ENCODE peak calls at places on chromosomes 5 and 9, in seven cellular contexts. X is A549, Q is GM12892, W is heart left ventricle, F is testis, I is tibial nerve, D is lower leg skin. M is an unnamed sample.
A peak's percentile ranks its signal among the peaks of the same experiment; 100 is the strongest.

GRCh38 chr9:81389569-81389993 is 299.8 kb downstream of the TLE1 start:
- DNase-seq in X (peak; percentile 90), Q (no peak), W (no peak), F (no peak), I (peak; percentile 44), D (peak; percentile 90), M (no peak)

GRCh38 chr9:109894921-109895758 is 115.1 kb downstream of the PALM2AKAP2 start:
- DNase-seq in X (no peak), Q (no peak), W (no peak), F (no peak), I (no peak), D (no peak), M (no peak)

GRCh38 chr9:69171049-69171448 is 3.0 kb upstream of the TJP2 start:
- DNase-seq in X (no peak), Q (no peak), W (no peak), F (no peak), I (no peak), D (no peak), M (peak; percentile 64)

GRCh38 chr9:125536184-125537152 is 170.5 kb downstream of the MAPKAP1 start:
- DNase-seq in X (no peak), Q (no peak), W (no peak), F (no peak), I (no peak), D (no peak), M (no peak)

GRCh38 chr5:137035480-137035878 is 463.6 kb downstream of the SPOCK1 start:
- DNase-seq in X (no peak), Q (no peak), W (no peak), F (no peak), I (no peak), D (no peak), M (no peak)

GRCh38 chr5:2904399-2904798 is 152.9 kb upstream of the IRX2 start:
- DNase-seq in X (no peak), Q (no peak), W (no peak), F (no peak), I (no peak), D (peak; percentile 50), M (no peak)

GRCh38 chr9:118330191-118330986 is 626.2 kb downstream of the TLR4 start:
- DNase-seq in X (no peak), Q (no peak), W (no peak), F (no peak), I (no peak), D (no peak), M (no peak)

GRCh38 chr9:121277518-121278275 is 9.7 kb downstream of the GSN start:
- DNase-seq in X (no peak), Q (no peak), W (no peak), F (no peak), I (no peak), D (no peak), M (no peak)

GRCh38 chr5:175257847-175258194 is 186.2 kb downstream of the DRD1 start:
- DNase-seq in X (no peak), Q (no peak), W (no peak), F (peak; percentile 19), I (no peak), D (no peak), M (no peak)

GRCh38 chr9:112341741-112342140 is 8.3 kb upstream of the PTBP3 start:
- DNase-seq in X (peak; percentile 49), Q (no peak), W (no peak), F (no peak), I (no peak), D (no peak), M (no peak)

GRCh38 chr9:135990468-135991429 is 29.6 kb upstream of the UBAC1 start:
- DNase-seq in X (peak; percentile 86), Q (no peak), W (peak; percentile 66), F (no peak), I (no peak), D (no peak), M (peak; percentile 78)

GRCh38 chr5:174428895-174429294 is 295.5 kb upstream of the MSX2 start:
- DNase-seq in X (no peak), Q (no peak), W (no peak), F (no peak), I (no peak), D (no peak), M (no peak)

GRCh38 chr5:12625667-12626263 is 721.5 kb upstream of the CTNND2 start:
- DNase-seq in X (no peak), Q (no peak), W (no peak), F (no peak), I (no peak), D (no peak), M (no peak)
- TF ChIP-seq POLR2A in X (no peak), Q (no peak), W (no peak), F (no peak), I (no peak), D (no peak), M (no peak)

GRCh38 chr5:127028822-127029457 is 1.4 kb downstream of the MARCHF3 start:
- DNase-seq in X (no peak), Q (no peak), W (peak; percentile 53), F (peak; percentile 28), I (no peak), D (no peak), M (peak; percentile 77)

GRCh38 chr5:127029513-127030258 is 672 bp downstream of the MARCHF3 start:
- DNase-seq in X (peak; percentile 75), Q (peak; percentile 14), W (peak; percentile 76), F (peak; percentile 74), I (peak; percentile 26), D (peak; percentile 88), M (peak; percentile 89)

GRCh38 chr5:127031863-127032232 is 1.5 kb upstream of the MARCHF3 start:
- DNase-seq in X (no peak), Q (no peak), W (no peak), F (no peak), I (no peak), D (no peak), M (peak; percentile 69)

GRCh38 chr5:127031147-127031862 is 947 bp upstream of the MARCHF3 start:
- DNase-seq in X (peak; percentile 5), Q (peak; percentile 34), W (peak; percentile 72), F (peak; percentile 25), I (no peak), D (peak; percentile 86), M (peak; percentile 69)

GRCh38 chr5:127030259-127031146 is at the start of gene MARCHF3:
- DNase-seq in X (peak; percentile 92), Q (peak; percentile 90), W (peak; percentile 98), F (peak; percentile 95), I (peak; percentile 83), D (peak; percentile 99), M (peak; percentile 99)
- TF ChIP-seq POLR2A in X (peak; percentile 63), Q (peak; percentile 90), W (peak; percentile 52), F (peak; percentile 81), I (peak; percentile 97), D (peak; percentile 24), M (peak; percentile 99)

GRCh38 chr5:53481887-53482716 is 1.7 kb downstream of the FST start:
- DNase-seq in X (peak; percentile 64), Q (peak; percentile 49), W (peak; percentile 88), F (peak; percentile 63), I (peak; percentile 44), D (peak; percentile 96), M (peak; percentile 84)

GRCh38 chr5:53482717-53483638 is 2.5 kb downstream of the FST start:
- DNase-seq in X (peak; percentile 27), Q (no peak), W (peak; percentile 41), F (peak; percentile 34), I (no peak), D (peak; percentile 87), M (peak; percentile 38)

GRCh38 chr5:53490747-53491146 is 10.3 kb downstream of the FST start:
- DNase-seq in X (peak; percentile 39), Q (no peak), W (no peak), F (no peak), I (no peak), D (no peak), M (no peak)

GRCh38 chr5:53488195-53488594 is 7.8 kb downstream of the FST start:
- DNase-seq in X (no peak), Q (no peak), W (no peak), F (no peak), I (no peak), D (no peak), M (no peak)

DNA sequence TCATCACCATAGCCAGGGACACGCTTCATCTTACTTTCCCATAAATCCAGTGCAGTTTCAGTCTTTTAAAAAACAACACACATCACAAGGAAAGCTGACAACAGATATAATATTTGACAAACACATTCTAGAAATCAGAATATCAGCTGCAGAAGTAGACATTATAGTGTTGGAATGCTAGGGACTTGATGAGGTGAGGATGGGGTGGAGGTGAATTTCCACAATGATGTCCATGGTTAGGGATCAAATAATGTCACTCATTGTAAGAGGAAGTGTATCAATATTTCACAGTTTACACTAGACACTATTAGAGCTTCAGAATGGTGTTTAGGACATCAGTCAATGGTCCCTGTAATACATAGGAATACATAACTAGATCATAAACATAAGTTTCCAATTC is 7.0 kb downstream of the FST start:
- DNase-seq in X (no peak), Q (no peak), W (no peak), F (no peak), I (no peak), D (no peak), M (no peak)
- TF ChIP-seq POLR2A in X (no peak), Q (no peak), W (no peak), F (no peak), I (no peak), D (no peak), M (no peak)

GRCh38 chr5:1110930-1111726 is 735 bp downstream of the SLC12A7 start:
- DNase-seq in X (peak; percentile 22), Q (peak; percentile 64), W (no peak), F (no peak), I (no peak), D (no peak), M (peak; percentile 53)
- TF ChIP-seq POLR2A in X (no peak), Q (no peak), W (no peak), F (no peak), I (no peak), D (no peak), M (no peak)

GRCh38 chr5:172855597-172856292 is 21.7 kb downstream of the ERGIC1 start:
- DNase-seq in X (no peak), Q (no peak), W (no peak), F (peak; percentile 63), I (no peak), D (no peak), M (no peak)

GRCh38 chr5:172854958-172855357 is 20.9 kb downstream of the ERGIC1 start:
- DNase-seq in X (no peak), Q (no peak), W (no peak), F (no peak), I (no peak), D (no peak), M (no peak)

GRCh38 chr5:172852490-172853354 is 18.7 kb downstream of the ERGIC1 start:
- DNase-seq in X (peak; percentile 57), Q (no peak), W (no peak), F (no peak), I (no peak), D (no peak), M (peak; percentile 51)

GRCh38 chr5:172853355-172853975 is 19.4 kb downstream of the ERGIC1 start:
- DNase-seq in X (no peak), Q (no peak), W (no peak), F (no peak), I (no peak), D (no peak), M (no peak)

DNA sequence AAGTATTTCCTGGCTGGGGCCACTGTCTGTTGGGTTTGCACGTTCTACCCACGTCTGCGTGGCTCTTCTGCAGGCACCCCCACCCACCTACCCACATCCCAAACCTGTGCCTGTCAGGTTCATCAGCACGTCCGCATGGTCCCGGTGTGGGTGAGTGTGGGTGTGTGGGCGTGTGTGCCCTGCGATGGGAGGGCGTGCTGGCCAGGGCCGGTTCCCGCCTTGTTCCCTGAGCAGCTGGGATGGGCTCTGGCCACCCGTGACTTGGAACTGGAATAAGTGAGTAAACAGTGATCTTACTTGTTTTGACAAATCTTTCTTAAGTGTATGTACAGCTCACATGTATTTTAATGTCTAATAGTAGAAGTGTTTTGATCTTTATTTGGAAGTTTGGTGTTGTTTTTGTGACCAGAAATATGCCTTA is 20.4 kb downstream of the ERGIC1 start:
- DNase-seq in X (no peak), Q (no peak), W (no peak), F (peak; percentile 71), I (peak; percentile 62), D (peak; percentile 95), M (no peak)
- TF ChIP-seq POLR2A in X (no peak), Q (no peak), W (no peak), F (no peak), I (peak; percentile 24), D (no peak), M (no peak)

M was measured in erythroblast.